ENCODE peak calls at places on chromosomes 11 and 22, in ten cellular contexts. L is NCI-H1436; D is mesothelial cell of epicardium; W is cardiac muscle cell; Y is GM12864; B is COR-L47; N is Right ventricle myocardium superior; P is brain microvascular endothelial cell; F is nephron progenitor cell; Z is activated effector memory CD4-positive, alpha-beta T cell treated with anti-CD3 and anti-CD28 coated beads, Interleukin-2, amount 50 U/mL, for 16 hours. M is an unnamed sample.

GRCh38 chr11:12585861-12586260 is 88.4 kb upstream of the TEAD1 start:
- DNase-seq in L (no peak), D (no peak), W (no peak), Y (no peak), B (no peak), N (no peak), P (no peak), F (no peak), Z (no peak), M (no peak)

GRCh38 chr22:37529652-37530345 is 10.6 kb upstream of the CARD10 start:
- DNase-seq in L (no peak), D (no peak), W (no peak), Y (no peak), B (no peak), N (no peak), P (no peak), F (no peak), Z (no peak), M (no peak)

GRCh38 chr11:72598901-72599300 is 75.3 kb downstream of the PDE2A start:
- DNase-seq in L (no peak), D (no peak), W (peak; percentile 63), Y (no peak), B (no peak), N (peak; percentile 78), P (peak; percentile 27), F (peak; percentile 59), Z (no peak), M (peak; percentile 54)

GRCh38 chr22:49999063-49999900 is 13.3 kb downstream of the IL17REL start:
- DNase-seq in L (no peak), D (no peak), W (no peak), Y (no peak), B (no peak), N (peak; percentile 51), P (no peak), F (peak; percentile 81), Z (peak; percentile 76), M (no peak)

GRCh38 chr11:102266111-102266510 is 51.2 kb upstream of the BIRC3 start:
- DNase-seq in L (no peak), D (no peak), W (no peak), Y (no peak), B (no peak), N (no peak), P (no peak), F (no peak), Z (no peak), M (no peak)

GRCh38 chr22:50274311-50274710 is 4.1 kb upstream of the MAPK11 start:
- DNase-seq in L (peak; percentile 50), D (no peak), W (peak; percentile 70), Y (no peak), B (peak; percentile 55), N (peak; percentile 73), P (peak; percentile 35), F (peak; percentile 47), Z (peak; percentile 76), M (no peak)

GRCh38 chr11:44597358-44598009 is 32.0 kb downstream of the CD82 start:
- DNase-seq in L (no peak), D (no peak), W (no peak), Y (no peak), B (no peak), N (no peak), P (no peak), F (no peak), Z (no peak), M (no peak)

GRCh38 chr11:117843666-117844484 is 19.3 kb upstream of the FXYD2 start:
- DNase-seq in L (peak; percentile 61), D (peak; percentile 90), W (peak; percentile 77), Y (peak; percentile 15), B (peak; percentile 49), N (peak; percentile 91), P (peak; percentile 56), F (peak; percentile 90), Z (peak; percentile 94), M (peak; percentile 27)

GRCh38 chr11:84103096-84103495 is 816.9 kb upstream of the CCDC90B start:
- DNase-seq in L (peak; percentile 68), D (no peak), W (no peak), Y (no peak), B (no peak), N (no peak), P (no peak), F (no peak), Z (no peak), M (no peak)

M was measured in A172.